ENCODE peak calls at places on chromosomes 2 and 18, in ten cellular contexts. H, P, Q, F, Z, E, T, L, M and D are unnamed samples. For H3K4me1, the result is how much of the 10 kb centered on the place peaks cover.

GRCh38 chr2:162333968-162334367 is 10.0 kb upstream of the GCA start:
- DNase-seq in H (no peak), P (no peak), Q (no peak), F (no peak), Z (peak), E (no peak), T (peak), L (peak), M (peak), D (no peak)

GRCh38 chr2:234496835-234497591 is at the start of gene ARL4C:
- DNase-seq in H (peak), P (peak), Q (no peak), F (peak), Z (peak), E (peak), T (peak), L (peak), M (peak), D (peak)

GRCh38 chr2:161246301-161246700 is 61.9 kb upstream of the PSMD14 start:
- DNase-seq in H (no peak), P (no peak), Q (no peak), F (no peak), Z (no peak), E (no peak), T (no peak), L (no peak), M (no peak), D (no peak)

GRCh38 chr2:196172976-196173375 is 1.6 kb upstream of the STK17B start:
- DNase-seq in H (no peak), P (no peak), Q (no peak), F (no peak), Z (no peak), E (no peak), T (no peak), L (no peak), M (no peak), D (no peak)

GRCh38 chr2:62216616-62217015 is 20.7 kb downstream of the B3GNT2 start:
- DNase-seq in H (no peak), P (peak), Q (no peak), F (no peak), Z (peak), E (no peak), T (peak), L (peak), M (no peak), D (no peak)

GRCh38 chr2:171260471-171261424 is 100.1 kb upstream of the TLK1 start:
- DNase-seq in H (no peak), P (no peak), Q (peak), F (no peak), Z (no peak), E (no peak), T (no peak), L (no peak), M (no peak), D (no peak)

GRCh38 chr2:229376866-229377265 is 105.8 kb upstream of the PID1 start:
- DNase-seq in H (no peak), P (no peak), Q (no peak), F (no peak), Z (peak), E (no peak), T (no peak), L (no peak), M (no peak), D (no peak)

GRCh38 chr2:58620127-58620526 is 379.0 kb upstream of the FANCL start:
- DNase-seq in H (no peak), P (no peak), Q (no peak), F (no peak), Z (no peak), E (no peak), T (peak), L (peak), M (no peak), D (no peak)

GRCh38 chr2:236776695-236777251 is 207.1 kb downstream of the ACKR3 start:
- DNase-seq in H (no peak), P (no peak), Q (no peak), F (no peak), Z (peak), E (no peak), T (peak), L (peak), M (no peak), D (no peak)

GRCh38 chr2:156476516-156477206 is 40.5 kb downstream of the GPD2 start:
- DNase-seq in H (no peak), P (no peak), Q (no peak), F (no peak), Z (no peak), E (no peak), T (no peak), L (peak), M (no peak), D (no peak)

GRCh38 chr18:43952398-43952797 is 675.1 kb upstream of the SYT4 start:
- DNase-seq in H (no peak), P (no peak), Q (no peak), F (no peak), Z (no peak), E (no peak), T (no peak), L (no peak), M (no peak), D (no peak)

GRCh38 chr2:45370367-45370766 is 240.7 kb downstream of the SRBD1 start:
- DNase-seq in H (no peak), P (no peak), Q (no peak), F (no peak), Z (no peak), E (no peak), T (peak), L (peak), M (no peak), D (no peak)

GRCh38 chr2:178650554-178650953 is 156.7 kb downstream of the TTN start:
- DNase-seq in H (no peak), P (no peak), Q (no peak), F (no peak), Z (no peak), E (no peak), T (no peak), L (no peak), M (no peak), D (no peak)

GRCh38 chr2:170747921-170748320 is 22.3 kb upstream of the ERICH2 start:
- DNase-seq in H (no peak), P (no peak), Q (no peak), F (no peak), Z (peak), E (peak), T (no peak), L (peak), M (no peak), D (no peak)

GRCh38 chr2:133734699-133735098 is 166.4 kb upstream of the NCKAP5 start:
- DNase-seq in H (no peak), P (no peak), Q (no peak), F (no peak), Z (no peak), E (no peak), T (no peak), L (no peak), M (no peak), D (no peak)

GRCh38 chr2:184824597-184824996 is 226.3 kb downstream of the ZNF804A start:
- DNase-seq in H (no peak), P (no peak), Q (no peak), F (no peak), Z (no peak), E (no peak), T (no peak), L (no peak), M (no peak), D (no peak)

GRCh38 chr18:58952303-58952702 is 87.6 kb downstream of the ZNF532 start:
- DNase-seq in H (no peak), P (no peak), Q (no peak), F (no peak), Z (no peak), E (no peak), T (no peak), L (no peak), M (no peak), D (no peak)

GRCh38 chr2:46263347-46263746 is 33.9 kb upstream of the EPAS1 start:
- DNase-seq in H (no peak), P (no peak), Q (no peak), F (no peak), Z (no peak), E (no peak), T (no peak), L (no peak), M (no peak), D (no peak)

GRCh38 chr2:160269803-160270570 is 69.9 kb upstream of the ITGB6 start:
- DNase-seq in H (peak), P (peak), Q (peak), F (peak), Z (peak), E (peak), T (peak), L (peak), M (peak), D (peak)

GRCh38 chr2:215137741-215138340 is 585 bp downstream of the ABCA12 start:
- DNase-seq in H (no peak), P (no peak), Q (no peak), F (peak), Z (no peak), E (no peak), T (peak), L (peak), M (no peak), D (no peak)

GRCh38 chr18:57437782-57438668 is 2.9 kb downstream of the ONECUT2 start:
- DNase-seq in H (no peak), P (peak), Q (no peak), F (no peak), Z (peak), E (no peak), T (peak), L (peak), M (no peak), D (no peak)

GRCh38 chr2:212811036-212811805 is 272.6 kb upstream of the ERBB4 start:
- DNase-seq in H (no peak), P (no peak), Q (no peak), F (no peak), Z (no peak), E (no peak), T (no peak), L (peak), M (no peak), D (no peak)

GRCh38 chr2:55618025-55618648 is 715 bp upstream of the PPP4R3B start:
- DNase-seq in H (no peak), P (no peak), Q (no peak), F (no peak), Z (no peak), E (no peak), T (no peak), L (peak), M (no peak), D (no peak)

GRCh38 chr2:1582891-1583341 is 161.4 kb downstream of the PXDN start:
- DNase-seq in H (no peak), P (no peak), Q (no peak), F (no peak), Z (no peak), E (no peak), T (no peak), L (no peak), M (no peak), D (peak)

GRCh38 chr2:102540882-102541281 is 67.9 kb downstream of the SLC9A4 start:
- DNase-seq in H (peak), P (no peak), Q (no peak), F (peak), Z (no peak), E (no peak), T (no peak), L (no peak), M (peak), D (no peak)

GRCh38 chr18:13264986-13265900 is 46.7 kb downstream of the LDLRAD4 start:
- DNase-seq in H (no peak), P (no peak), Q (no peak), F (no peak), Z (no peak), E (no peak), T (no peak), L (no peak), M (no peak), D (no peak)

GRCh38 chr18:13265901-13266207 is 47.3 kb downstream of the LDLRAD4 start:
- DNase-seq in H (no peak), P (no peak), Q (no peak), F (no peak), Z (no peak), E (no peak), T (no peak), L (no peak), M (no peak), D (no peak)

GRCh38 chr18:13267517-13267916 is 49.0 kb downstream of the LDLRAD4 start:
- DNase-seq in H (no peak), P (peak), Q (no peak), F (no peak), Z (no peak), E (no peak), T (no peak), L (no peak), M (no peak), D (no peak)

GRCh38 chr18:13268035-13268700 is 49.6 kb downstream of the LDLRAD4 start:
- DNase-seq in H (no peak), P (no peak), Q (peak), F (peak), Z (no peak), E (no peak), T (peak), L (peak), M (peak), D (peak)

GRCh38 chr18:13266208-13267100 is 47.9 kb downstream of the LDLRAD4 start:
- DNase-seq in H (peak), P (no peak), Q (no peak), F (no peak), Z (no peak), E (no peak), T (no peak), L (no peak), M (no peak), D (peak)
- H3K27ac ChIP-seq in H (peak), P (no peak), Q (no peak), F (peak), Z (no peak), E (no peak), T (no peak), L (no peak), M (peak), D (peak)

GRCh38 chr2:206160124-206160806 is 570 bp downstream of the EEF1B2 start:
- DNase-seq in H (no peak), P (no peak), Q (no peak), F (no peak), Z (no peak), E (peak), T (peak), L (peak), M (peak), D (no peak)
- H3K4me1 ChIP-seq in H (under half), P (under half), Q (under half), F (under half), Z (under half), E (under half), T (under half), L (under half), M (under half), D (under half)

DNA sequence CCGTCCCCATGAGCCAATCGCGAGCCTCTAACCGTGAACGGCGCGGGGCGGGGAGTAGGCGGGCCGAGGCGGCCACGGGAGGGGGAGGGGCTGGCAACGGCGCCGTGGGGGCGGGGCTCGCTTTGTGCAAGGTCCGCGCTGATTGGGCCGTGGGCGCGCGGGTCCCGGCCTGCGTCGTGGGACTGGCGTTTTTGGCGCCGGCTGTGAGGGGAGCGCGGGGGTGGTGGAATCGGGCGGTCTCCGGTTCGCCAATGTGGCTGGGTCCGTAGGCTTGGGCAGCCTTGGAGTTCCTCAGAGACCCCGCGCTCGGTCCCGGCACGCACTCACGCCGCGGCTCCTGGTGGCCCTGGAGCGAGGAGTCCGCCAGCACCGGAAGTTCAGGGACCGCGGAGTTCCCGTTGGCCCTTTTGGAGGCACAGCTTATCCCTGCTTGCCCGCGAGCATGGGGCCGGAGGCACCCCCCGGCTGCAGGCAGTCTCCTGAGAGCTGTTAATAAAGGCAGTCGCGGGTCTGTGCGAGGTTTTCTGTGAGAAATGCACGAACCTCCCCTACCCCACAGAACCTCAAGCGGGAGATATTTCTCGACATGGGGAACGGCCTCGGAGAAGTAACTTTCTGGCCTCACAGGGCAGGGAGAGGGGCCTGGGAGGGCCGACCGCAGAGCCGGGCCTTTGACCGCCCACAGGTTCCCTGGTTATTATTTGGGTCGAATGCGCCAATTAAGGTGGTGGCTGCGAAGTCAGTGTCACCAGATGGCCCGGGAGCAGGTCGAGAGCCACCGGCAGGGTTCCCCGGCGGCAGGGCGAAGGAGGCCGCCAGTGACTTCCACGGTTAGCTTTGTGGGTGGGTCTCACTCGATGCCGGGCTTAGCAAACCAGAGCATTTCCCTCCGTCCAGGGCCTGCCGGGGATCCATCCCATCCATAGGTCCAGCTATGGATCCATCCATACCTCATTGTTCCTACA is 574 bp upstream of the NCL start:
- DNase-seq in H (peak), P (peak), Q (peak), F (peak), Z (no peak), E (peak), T (no peak), L (no peak), M (peak), D (peak)
- TF ChIP-seq POLR2A in H (no peak), P (no peak), Q (peak), F (no peak), Z (peak), E (peak), T (peak), L (no peak), M (no peak), D (peak)

GRCh38 chr18:21083017-21083416 is 28.6 kb downstream of the ROCK1 start:
- DNase-seq in H (no peak), P (no peak), Q (no peak), F (no peak), Z (no peak), E (no peak), T (no peak), L (no peak), M (no peak), D (no peak)

GRCh38 chr18:21080576-21080975 is 31.0 kb downstream of the ROCK1 start:
- DNase-seq in H (no peak), P (no peak), Q (no peak), F (no peak), Z (no peak), E (no peak), T (no peak), L (no peak), M (no peak), D (no peak)

GRCh38 chr18:21085579-21086161 is 25.9 kb downstream of the ROCK1 start:
- DNase-seq in H (no peak), P (no peak), Q (no peak), F (no peak), Z (no peak), E (no peak), T (no peak), L (peak), M (no peak), D (no peak)

GRCh38 chr18:21084511-21085078 is 27.0 kb downstream of the ROCK1 start:
- DNase-seq in H (no peak), P (no peak), Q (no peak), F (no peak), Z (no peak), E (no peak), T (no peak), L (no peak), M (no peak), D (no peak)

GRCh38 chr18:21081425-21081824 is 30.2 kb downstream of the ROCK1 start:
- DNase-seq in H (no peak), P (no peak), Q (no peak), F (no peak), Z (no peak), E (no peak), T (no peak), L (no peak), M (no peak), D (no peak)
- H3K27ac ChIP-seq in H (no peak), P (no peak), Q (no peak), F (no peak), Z (no peak), E (no peak), T (no peak), L (no peak), M (no peak), D (no peak)